ENCODE peak calls at places on chromosome 9, in ten cellular contexts. R is heart left ventricle; J is aorta; B is K562; Y is IMR-90; O is fibroblast of lung; C is effector memory CD4-positive, alpha-beta T cell; G is NT2/D1; H is HCT116; K is PC-3. Z is an unnamed sample.

GRCh38 chr9:112020680-112021596 is 124.3 kb downstream of the UGCG start:
- DNase-seq in Y (peak; percentile 83), K (peak; percentile 89), B (no peak), R (no peak), H (peak; percentile 19), C (no peak), G (no peak), O (peak; percentile 79), J (no peak), Z (no peak)

GRCh38 chr9:121878208-121878835 is 214.8 kb downstream of the TTLL11 start:
- DNase-seq in O (no peak), K (no peak), H (no peak), R (no peak), G (no peak), J (no peak), Y (no peak), C (no peak), B (no peak), Z (no peak)

GRCh38 chr9:4666042-4666699 is at the start of gene SPATA6L:
- DNase-seq in G (no peak), H (no peak), K (peak; percentile 44), O (peak; percentile 63), C (peak; percentile 24), R (peak; percentile 84), B (no peak), J (peak; percentile 82), Y (peak; percentile 45), Z (peak; percentile 51)

GRCh38 chr9:110452227-110452801 is 114.7 kb upstream of the TXNDC8 start:
- DNase-seq in K (peak; percentile 50), C (no peak), Y (peak; percentile 15), O (no peak), H (no peak), B (no peak), R (no peak), G (no peak), J (no peak), Z (no peak)

GRCh38 chr9:120928015-120928719 is 1.6 kb upstream of the TRAF1 start:
- DNase-seq in G (no peak), C (no peak), K (no peak), R (no peak), J (peak; percentile 82), H (no peak), Y (no peak), B (no peak), O (no peak), Z (no peak)

GRCh38 chr9:70411930-70412677 is 2.4 kb downstream of the KLF9 start:
- DNase-seq in Y (peak; percentile 71), O (peak; percentile 86), K (no peak), J (peak; percentile 88), B (peak; percentile 89), C (peak; percentile 64), G (no peak), R (peak; percentile 83), H (peak; percentile 27), Z (no peak)

GRCh38 chr9:20477940-20478620 is 144.2 kb downstream of the MLLT3 start:
- DNase-seq in Y (peak; percentile 53), B (no peak), R (no peak), C (no peak), H (no peak), G (no peak), K (peak; percentile 16), O (peak; percentile 69), J (no peak), Z (no peak)

GRCh38 chr9:117957267-117957666 is 253.1 kb downstream of the TLR4 start:
- DNase-seq in R (no peak), H (no peak), B (no peak), C (no peak), O (no peak), Y (no peak), G (no peak), J (no peak), K (no peak), Z (no peak)

GRCh38 chr9:76379494-76379893 is 14.7 kb downstream of the RFK start:
- DNase-seq in C (no peak), K (peak; percentile 84), H (no peak), Y (no peak), R (no peak), G (no peak), B (no peak), J (no peak), O (no peak), Z (peak; percentile 34)

GRCh38 chr9:75104607-75105006 is 16.3 kb downstream of the OSTF1 start:
- DNase-seq in O (no peak), G (no peak), Y (no peak), R (no peak), J (no peak), C (no peak), B (no peak), K (no peak), H (no peak), Z (no peak)

GRCh38 chr9:110440161-110440560 is 102.5 kb upstream of the TXNDC8 start:
- DNase-seq in J (no peak), H (no peak), G (no peak), K (peak; percentile 13), B (no peak), R (no peak), C (no peak), O (peak; percentile 95), Y (peak; percentile 96), Z (no peak)

GRCh38 chr9:122228906-122229837 is at the start of gene LHX6:
- DNase-seq in G (no peak), R (no peak), Y (peak; percentile 47), C (no peak), B (peak; percentile 74), O (peak; percentile 48), J (no peak), H (no peak), K (peak; percentile 38), Z (peak; percentile 19)

GRCh38 chr9:121658166-121658565 is 6.7 kb downstream of the DAB2IP start:
- DNase-seq in O (no peak), G (no peak), K (no peak), C (no peak), H (no peak), B (no peak), R (no peak), Y (no peak), J (no peak), Z (no peak)

DNA sequence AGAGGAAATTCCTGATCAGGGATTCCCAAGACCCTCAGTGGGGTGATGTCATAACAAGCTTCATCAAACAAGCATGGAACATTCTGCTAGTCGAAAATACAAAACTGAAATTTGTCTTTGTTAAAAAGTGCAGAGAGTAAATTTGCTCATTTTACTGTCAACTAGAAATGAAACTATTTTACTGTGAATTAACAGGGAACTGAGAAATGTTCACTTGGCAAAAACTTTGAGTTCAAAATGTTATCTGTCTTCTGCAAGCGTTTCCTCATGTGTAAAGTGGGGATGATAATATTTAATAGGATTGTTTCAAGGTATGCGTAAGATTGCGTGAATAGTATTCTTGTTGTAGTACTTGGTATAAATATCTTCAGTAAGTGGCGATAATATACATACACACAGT is 45.4 kb downstream of the ALDH1A1 start:
- DNase-seq in Y (no peak), G (no peak), R (no peak), H (no peak), J (no peak), K (no peak), O (no peak), B (no peak), C (no peak), Z (no peak)
- H3K4me3 ChIP-seq in Y (no peak overlapping the region), G (no peak overlapping the region), R (no peak overlapping the region), H (no peak overlapping the region), J (no peak overlapping the region), K (no peak overlapping the region), O (no peak overlapping the region), B (no peak overlapping the region), C (no peak overlapping the region), Z (no peak overlapping the region)

DNA sequence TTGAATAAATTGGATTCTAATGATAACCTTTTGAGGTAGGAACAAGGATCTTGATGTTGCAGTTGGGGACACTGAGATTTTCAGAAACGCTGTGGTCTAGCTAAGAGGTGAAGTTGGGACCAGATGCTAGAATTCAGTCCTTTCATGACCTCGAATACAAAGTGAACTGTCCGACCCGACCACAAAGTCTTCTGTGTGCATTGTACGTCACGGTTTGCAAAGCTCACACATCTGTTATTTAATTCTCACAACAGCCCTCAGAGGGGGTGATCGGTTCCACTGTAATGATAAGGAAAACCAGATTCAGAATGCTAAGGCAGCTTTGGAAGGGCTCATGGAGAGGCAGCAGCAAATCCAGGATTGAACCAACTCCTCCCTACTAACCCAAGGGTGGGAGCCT is 16.6 kb upstream of the KIF12 start:
- DNase-seq in O (no peak), G (no peak), C (no peak), R (no peak), Y (no peak), H (no peak), J (no peak), K (no peak), B (no peak), Z (no peak)
- H3K27me3 ChIP-seq in O (peaks cover 18% of the 10 kb centered on the region), G (peaks cover 14% of the 10 kb centered on the region), C (no peaks in the 10 kb centered on the region), R (peaks cover 3% of the 10 kb centered on the region), Y (peaks cover 47% of the 10 kb centered on the region), H (peaks cover 23% of the 10 kb centered on the region), J (no peaks in the 10 kb centered on the region), K (no peaks in the 10 kb centered on the region), B (peaks cover 47% of the 10 kb centered on the region), Z (no peaks in the 10 kb centered on the region)

DNA sequence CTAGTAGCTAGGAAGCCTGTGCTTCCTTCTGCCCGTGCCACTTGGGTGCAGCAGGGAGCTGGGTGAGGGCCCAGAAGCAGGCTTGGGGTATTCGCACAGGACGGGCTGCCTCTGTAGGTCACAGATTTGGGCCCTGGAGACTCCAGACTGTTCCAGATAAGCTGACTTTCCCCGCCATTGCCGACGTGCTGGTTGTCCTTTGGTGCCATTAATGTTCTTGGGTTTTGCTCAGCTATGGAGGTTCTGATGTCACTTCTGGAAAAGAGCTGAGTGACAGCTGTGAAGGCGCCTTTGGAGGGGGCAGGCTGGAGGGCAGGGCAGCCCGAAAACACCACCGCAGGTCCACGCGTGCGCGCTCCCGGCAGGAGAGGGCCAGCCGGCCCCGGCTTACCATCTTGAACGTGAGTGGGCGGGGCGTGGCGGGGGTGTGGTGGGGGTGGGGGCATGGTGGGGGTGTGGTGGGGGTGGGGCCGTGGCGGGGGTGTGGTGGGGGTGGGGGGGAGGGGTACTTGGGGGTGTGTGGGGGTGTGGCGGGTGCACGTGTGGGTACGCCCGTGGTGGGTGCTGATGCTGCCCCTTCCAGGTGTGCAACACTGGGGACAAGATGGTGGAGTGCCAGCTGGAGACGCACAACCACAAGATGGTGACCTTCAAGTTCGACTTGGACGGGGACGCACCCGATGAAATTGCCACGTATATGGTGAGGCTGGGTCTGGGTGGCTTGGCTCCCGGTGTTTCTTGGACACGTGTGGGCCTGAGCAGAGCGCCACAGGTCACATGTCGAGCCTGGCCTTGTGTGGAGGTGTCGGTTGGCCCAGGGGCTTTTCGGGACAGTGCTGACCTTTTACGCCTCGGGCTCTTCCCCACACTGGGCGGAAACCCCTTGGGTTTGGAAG is 79.6 kb downstream of the WNK2 start:
- DNase-seq in Y (no peak), R (no peak), H (no peak), C (no peak), G (no peak), K (no peak), J (no peak), B (no peak), O (no peak), Z (no peak)
- H3K4me3 ChIP-seq in Y (no peak overlapping the region), R (no peak overlapping the region), H (no peak overlapping the region), C (no peak overlapping the region), G (no peak overlapping the region), K (no peak overlapping the region), J (no peak overlapping the region), B (no peak overlapping the region), O (no peak overlapping the region), Z (no peak overlapping the region)

DNA sequence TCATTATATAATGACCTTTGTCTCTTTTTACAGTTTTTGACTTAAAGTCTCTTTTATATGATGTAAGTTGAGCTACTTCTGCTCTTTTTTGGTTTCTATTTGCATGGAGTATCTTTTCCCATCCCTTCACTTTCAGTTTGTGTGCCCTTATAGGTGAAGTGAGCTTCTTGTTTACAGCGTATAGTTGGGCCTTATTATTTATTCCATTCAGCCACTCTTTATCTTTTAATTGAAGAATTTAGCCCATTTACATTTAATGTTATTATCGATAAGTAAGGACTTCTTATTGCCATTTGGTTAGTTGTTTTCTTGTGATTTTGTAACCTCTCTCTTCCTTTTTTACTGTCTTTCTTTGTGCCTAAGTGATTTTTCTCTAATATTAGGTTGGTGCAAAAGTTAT is 117.3 kb downstream of the ADAMTSL1 start:
- DNase-seq in R (no peak), O (no peak), K (no peak), G (no peak), C (no peak), H (no peak), J (no peak), Y (no peak), B (no peak), Z (no peak)
- H3K27me3 ChIP-seq in R (no peaks in the 10 kb centered on the region), O (no peaks in the 10 kb centered on the region), K (no peaks in the 10 kb centered on the region), G (no peaks in the 10 kb centered on the region), C (no peaks in the 10 kb centered on the region), H (no peaks in the 10 kb centered on the region), J (no peaks in the 10 kb centered on the region), Y (no peaks in the 10 kb centered on the region), B (no peaks in the 10 kb centered on the region), Z (no peaks in the 10 kb centered on the region)

Z was measured in Caco-2.